ENCODE peak calls at places on chromosomes 6 and 20, in ten cellular contexts. W, L, X, K, A, G, R, Y, O and U are unnamed samples.

GRCh38 chr20:36201198-36201597 is 35.1 kb upstream of the AAR2 start:
- DNase-seq in L (no peak), X (no peak), R (no peak), W (no peak), G (no peak), A (no peak), O (no peak), K (no peak), Y (no peak), U (no peak)

GRCh38 chr20:36465109-36466080 is 75.9 kb upstream of the MYL9 start:
- DNase-seq in L (no peak), K (peak; percentile 79), W (peak; percentile 86), G (peak; percentile 29), O (peak; percentile 80), R (no peak), A (peak; percentile 43), X (peak; percentile 55), Y (peak; percentile 91), U (no peak)

GRCh38 chr6:20134613-20135012 is 77.7 kb downstream of the MBOAT1 start:
- DNase-seq in L (no peak), O (no peak), X (no peak), G (no peak), K (no peak), W (no peak), R (no peak), Y (no peak), A (no peak), U (no peak)

GRCh38 chr6:123962508-123962907 is 158.8 kb downstream of the NKAIN2 start:
- DNase-seq in W (no peak), L (peak; percentile 28), Y (no peak), X (no peak), R (no peak), G (no peak), O (no peak), A (no peak), K (no peak), U (no peak)

GRCh38 chr20:25418779-25419178 is 11.3 kb downstream of the GINS1 start:
- DNase-seq in O (no peak), K (no peak), R (no peak), A (no peak), W (no peak), G (no peak), X (no peak), Y (no peak), L (no peak), U (no peak)

GRCh38 chr6:113909224-113909856 is 52.2 kb downstream of the MARCKS start:
- DNase-seq in Y (peak; percentile 75), K (peak; percentile 70), W (peak; percentile 69), A (no peak), R (no peak), O (no peak), G (peak; percentile 63), L (no peak), X (peak; percentile 79), U (peak; percentile 24)

GRCh38 chr20:36634342-36634741 is 11.7 kb downstream of the SLA2 start:
- DNase-seq in K (no peak), G (no peak), R (no peak), O (no peak), A (no peak), L (no peak), W (no peak), X (no peak), Y (no peak), U (no peak)

GRCh38 chr20:8601542-8601912 is 467.4 kb upstream of the PLCB4 start:
- DNase-seq in G (no peak), L (no peak), A (no peak), O (no peak), K (no peak), W (no peak), R (no peak), Y (no peak), X (no peak), U (no peak)

GRCh38 chr6:117502580-117502979 is 20.1 kb downstream of the DCBLD1 start:
- DNase-seq in O (no peak), R (no peak), W (no peak), X (peak; percentile 50), Y (peak; percentile 31), L (no peak), K (no peak), A (no peak), G (no peak), U (no peak)

DNA sequence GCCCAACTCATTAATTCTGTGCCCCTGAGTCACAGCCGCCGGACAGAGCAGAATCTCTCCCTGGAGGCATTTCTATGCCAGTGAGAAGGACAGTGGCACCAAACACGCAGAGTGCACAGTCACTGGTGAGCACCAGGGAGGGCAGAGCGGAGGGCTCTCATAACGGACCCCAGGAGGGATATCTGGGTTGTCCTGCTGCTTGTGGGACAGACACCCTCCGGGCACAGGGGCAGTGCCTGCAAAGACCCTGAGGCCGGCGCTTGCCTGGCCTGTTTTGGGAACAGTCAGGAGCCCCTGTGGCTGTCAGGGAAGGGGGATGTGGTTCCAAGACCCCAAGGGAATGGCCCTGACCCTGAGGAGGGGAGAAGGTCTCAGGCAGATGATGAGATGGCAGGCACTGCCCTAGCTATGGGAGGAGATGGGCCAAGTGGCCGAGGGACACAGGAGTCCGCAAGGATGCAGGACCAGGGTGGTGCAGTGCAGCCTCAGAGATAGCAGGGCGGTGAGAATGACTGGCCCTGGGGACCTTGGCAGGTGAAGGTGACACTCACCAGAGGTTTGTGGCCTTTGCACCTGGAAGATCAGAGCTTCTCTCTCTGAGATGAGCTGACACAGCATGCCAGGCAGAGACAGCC is 270.8 kb downstream of the SMOC2 start:
- DNase-seq in R (peak; percentile 81), K (no peak), G (no peak), A (no peak), X (no peak), Y (no peak), O (no peak), W (no peak), L (no peak), U (no peak)
- H3K4me3 ChIP-seq in R (no peak overlapping the region), K (no peak overlapping the region), G (no peak overlapping the region), A (no peak overlapping the region), X (no peak overlapping the region), Y (no peak overlapping the region), O (no peak overlapping the region), W (no peak overlapping the region), L (no peak overlapping the region), U (no peak overlapping the region)

GRCh38 chr20:50501970-50502745 is 8.0 kb upstream of the PTPN1 start:
- DNase-seq in X (no peak), A (no peak), G (no peak), O (no peak), K (no peak), Y (no peak), W (no peak), L (no peak), R (no peak), U (no peak)

GRCh38 chr20:50509923-50510705 is at the start of gene PTPN1:
- DNase-seq in X (peak; percentile 99), R (peak; percentile 99), L (peak; percentile 99), Y (peak; percentile 100), A (peak; percentile 99), K (peak; percentile 95), O (peak; percentile 99), W (peak; percentile 98), G (peak; percentile 96), U (peak; percentile 95)

GRCh38 chr20:50506270-50506579 is 4.0 kb upstream of the PTPN1 start:
- DNase-seq in O (no peak), G (no peak), A (no peak), R (no peak), X (no peak), Y (no peak), K (no peak), L (no peak), W (no peak), U (no peak)

GRCh38 chr20:50508171-50508761 is 1.9 kb upstream of the PTPN1 start:
- DNase-seq in K (no peak), Y (no peak), O (no peak), G (no peak), X (no peak), A (no peak), R (no peak), L (no peak), W (no peak), U (no peak)

DNA sequence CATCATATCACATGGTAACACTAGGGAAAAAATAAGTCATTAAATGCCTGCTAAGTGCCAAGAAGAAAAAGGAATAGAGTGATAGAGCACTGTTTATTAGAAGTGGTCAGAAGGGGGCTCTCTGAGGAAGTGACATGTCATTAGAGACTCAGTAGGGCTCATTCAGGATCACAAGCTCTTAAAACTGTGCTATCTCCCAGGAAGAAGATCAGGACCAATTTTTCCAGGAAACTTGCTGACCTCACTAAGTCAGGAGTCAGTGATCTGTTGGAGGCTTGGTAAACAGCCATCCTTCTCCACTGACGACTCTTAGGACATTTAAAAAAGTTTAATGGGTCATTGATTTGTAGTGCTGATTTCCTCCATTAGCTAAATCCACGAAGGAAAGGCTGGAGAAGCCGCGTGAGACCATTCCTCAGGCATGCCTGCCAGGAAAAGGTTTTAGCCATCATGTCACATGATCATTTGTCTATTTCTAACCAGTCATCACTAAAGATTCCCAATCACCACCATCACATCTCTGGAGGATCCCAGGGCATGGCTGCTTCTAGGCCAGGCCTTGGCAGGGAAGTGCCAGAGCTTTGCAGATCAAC is 5.9 kb upstream of the PTPN1 start:
- DNase-seq in A (no peak), G (no peak), R (no peak), X (peak; percentile 42), Y (no peak), O (no peak), W (no peak), L (no peak), K (no peak), U (no peak)
- TF ChIP-seq CTCF in A (peak; percentile 41), G (peak; percentile 1), R (no peak), X (no peak), Y (peak; percentile 24), O (no peak), W (peak; percentile 36), L (peak; percentile 31), K (no peak), U (no peak)

DNA sequence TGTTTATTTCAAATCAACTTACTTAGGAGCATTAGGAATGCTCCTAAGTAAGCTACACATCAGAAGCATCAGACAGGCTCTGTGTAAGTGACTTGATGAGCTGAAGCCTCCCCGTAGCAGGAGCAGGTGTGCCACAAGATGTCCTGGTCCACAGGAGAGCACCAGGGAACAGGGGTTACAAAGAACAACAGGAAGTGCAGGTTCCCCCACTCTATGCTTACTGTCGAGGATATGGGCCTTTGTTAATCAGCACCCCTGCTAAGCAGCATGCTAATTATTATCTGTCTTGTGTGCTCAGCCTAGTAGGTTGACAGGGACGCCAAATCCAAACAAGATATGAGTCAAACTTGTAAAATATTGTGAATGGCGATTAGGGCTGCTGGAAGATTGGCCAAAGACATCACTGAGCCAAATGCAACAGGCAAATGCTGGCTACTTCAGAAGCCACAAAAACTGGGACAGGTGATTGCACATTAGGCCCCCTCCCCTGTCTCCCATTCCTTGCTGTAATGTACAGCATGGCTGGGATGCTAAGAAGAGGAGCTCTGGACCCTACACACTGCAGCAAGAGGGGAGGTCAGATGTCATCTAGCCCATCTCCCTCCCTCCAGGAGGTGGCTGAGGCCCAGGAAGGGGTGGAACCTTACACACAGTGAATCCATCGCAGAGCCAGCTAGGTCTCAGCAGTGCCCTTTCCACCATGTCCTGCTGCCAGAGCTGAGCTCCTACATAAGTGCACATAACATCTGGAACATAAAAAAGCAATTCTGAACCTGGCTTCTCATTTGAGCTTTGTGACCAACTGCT is 947 bp downstream of the TGM3 start:
- DNase-seq in G (no peak), X (no peak), A (no peak), K (no peak), Y (no peak), O (no peak), W (no peak), L (no peak), R (no peak), U (no peak)
- H3K4me3 ChIP-seq in G (no peak overlapping the region), X (no peak overlapping the region), A (no peak overlapping the region), K (no peak overlapping the region), Y (no peak overlapping the region), O (no peak overlapping the region), W (no peak overlapping the region), L (no peak overlapping the region), R (no peak overlapping the region), U (no peak overlapping the region)

GRCh38 chr6:88913471-88913870 is 49.9 kb downstream of the RNGTT start:
- DNase-seq in Y (no peak), X (no peak), A (no peak), L (no peak), G (no peak), K (no peak), R (no peak), W (no peak), O (no peak), U (no peak)
- TF ChIP-seq CTCF in Y (no peak), X (no peak), A (no peak), L (no peak), G (no peak), K (no peak), R (no peak), W (no peak), O (no peak), U (no peak)